ENCODE peak calls at places on chromosomes 3 and 15, in four cellular contexts. One of them, this sample, is unnamed.

GRCh38 chr3:9514956-9515355 is 38.7 kb downstream of the LHFPL4 start:
- DNase-seq in CD8-positive, alpha-beta memory T cell: no peak
- DNase-seq in GM23248: no peak
- DNase-seq in GM06990: no peak
- DNase-seq in this sample: no peak

GRCh38 chr15:57751177-57751800 is 44.8 kb downstream of the POLR2M start:
- DNase-seq in CD8-positive, alpha-beta memory T cell: no peak
- DNase-seq in GM23248: peak; percentile 70
- DNase-seq in GM06990: no peak
- DNase-seq in this sample: no peak

GRCh38 chr3:8485141-8485840 is 16.3 kb upstream of the LMCD1 start:
- DNase-seq in CD8-positive, alpha-beta memory T cell: no peak
- DNase-seq in GM06990: no peak
- DNase-seq in GM23248: no peak
- DNase-seq in this sample: no peak

GRCh38 chr15:56805466-56806146 is 72.3 kb upstream of the ZNF280D start:
- DNase-seq in GM06990: peak; percentile 26
- DNase-seq in GM23248: peak; percentile 95
- DNase-seq in CD8-positive, alpha-beta memory T cell: no peak
- DNase-seq in this sample: no peak

GRCh38 chr3:168096210-168096795 is 579 bp upstream of the GOLIM4 start:
- DNase-seq in GM06990: no peak
- DNase-seq in CD8-positive, alpha-beta memory T cell: no peak
- DNase-seq in GM23248: peak; percentile 96
- DNase-seq in this sample: peak; percentile 48

GRCh38 chr3:59908700-59909099 is 858.9 kb upstream of the CFAP20DC start:
- DNase-seq in CD8-positive, alpha-beta memory T cell: no peak
- DNase-seq in GM06990: no peak
- DNase-seq in GM23248: no peak
- DNase-seq in this sample: no peak

GRCh38 chr3:16474304-16474703 is 39.2 kb downstream of the RFTN1 start:
- DNase-seq in CD8-positive, alpha-beta memory T cell: no peak
- DNase-seq in GM06990: no peak
- DNase-seq in GM23248: peak; percentile 49
- DNase-seq in this sample: no peak

GRCh38 chr15:65226221-65226620 is 14.9 kb upstream of the CILP start:
- DNase-seq in CD8-positive, alpha-beta memory T cell: no peak
- DNase-seq in GM23248: no peak
- DNase-seq in GM06990: no peak
- DNase-seq in this sample: no peak

GRCh38 chr3:57275393-57275792 is 17.1 kb downstream of the ASB14 start:
- DNase-seq in GM23248: no peak
- DNase-seq in GM06990: no peak
- DNase-seq in CD8-positive, alpha-beta memory T cell: no peak
- DNase-seq in this sample: no peak

GRCh38 chr3:197564097-197564843 is 8.5 kb upstream of the BDH1 start:
- DNase-seq in CD8-positive, alpha-beta memory T cell: no peak
- DNase-seq in GM23248: no peak
- DNase-seq in GM06990: no peak
- DNase-seq in this sample: no peak

GRCh38 chr3:112002458-112002971 is 3.8 kb downstream of the TAGLN3 start:
- DNase-seq in CD8-positive, alpha-beta memory T cell: no peak
- DNase-seq in GM06990: no peak
- DNase-seq in GM23248: peak; percentile 64
- DNase-seq in this sample: no peak

GRCh38 chr3:129023909-129024308 is 22.8 kb downstream of the EFCC1 start:
- DNase-seq in GM06990: no peak
- DNase-seq in CD8-positive, alpha-beta memory T cell: no peak
- DNase-seq in GM23248: peak; percentile 48
- DNase-seq in this sample: no peak

GRCh38 chr3:64687781-64688515 is at the start of gene ADAMTS9:
- DNase-seq in GM23248: peak; percentile 84
- DNase-seq in GM06990: no peak
- DNase-seq in CD8-positive, alpha-beta memory T cell: no peak
- DNase-seq in this sample: no peak

GRCh38 chr3:37491776-37492175 is 317.4 kb upstream of the LRRFIP2 start:
- DNase-seq in GM06990: no peak
- DNase-seq in CD8-positive, alpha-beta memory T cell: no peak
- DNase-seq in GM23248: peak; percentile 32
- DNase-seq in this sample: no peak

GRCh38 chr3:69869643-69870042 is 129.9 kb upstream of the SAMMSON start:
- DNase-seq in CD8-positive, alpha-beta memory T cell: no peak
- DNase-seq in GM23248: peak; percentile 16
- DNase-seq in GM06990: no peak
- DNase-seq in this sample: no peak

GRCh38 chr3:128309026-128309425 is 155.7 kb downstream of the EEFSEC start:
- DNase-seq in CD8-positive, alpha-beta memory T cell: no peak
- DNase-seq in GM06990: no peak
- DNase-seq in GM23248: no peak
- DNase-seq in this sample: no peak

GRCh38 chr15:45862034-45862433 is 227.2 kb downstream of the SQOR start:
- DNase-seq in GM06990: no peak
- DNase-seq in CD8-positive, alpha-beta memory T cell: no peak
- DNase-seq in GM23248: no peak
- DNase-seq in this sample: no peak

GRCh38 chr3:105824129-105824528 is 44.7 kb downstream of the CBLB start:
- DNase-seq in CD8-positive, alpha-beta memory T cell: no peak
- DNase-seq in GM23248: no peak
- DNase-seq in GM06990: no peak
- DNase-seq in this sample: no peak

GRCh38 chr3:105827101-105827634 is 41.6 kb downstream of the CBLB start:
- DNase-seq in GM06990: no peak
- DNase-seq in CD8-positive, alpha-beta memory T cell: no peak
- DNase-seq in GM23248: peak; percentile 47
- DNase-seq in this sample: no peak

GRCh38 chr3:105822171-105823123 is 46.4 kb downstream of the CBLB start:
- DNase-seq in GM23248: no peak
- DNase-seq in GM06990: no peak
- DNase-seq in CD8-positive, alpha-beta memory T cell: no peak
- DNase-seq in this sample: no peak

GRCh38 chr3:105823149-105823866 is 45.5 kb downstream of the CBLB start:
- DNase-seq in GM23248: peak; percentile 95
- DNase-seq in GM06990: no peak
- DNase-seq in CD8-positive, alpha-beta memory T cell: no peak
- DNase-seq in this sample: no peak

DNA sequence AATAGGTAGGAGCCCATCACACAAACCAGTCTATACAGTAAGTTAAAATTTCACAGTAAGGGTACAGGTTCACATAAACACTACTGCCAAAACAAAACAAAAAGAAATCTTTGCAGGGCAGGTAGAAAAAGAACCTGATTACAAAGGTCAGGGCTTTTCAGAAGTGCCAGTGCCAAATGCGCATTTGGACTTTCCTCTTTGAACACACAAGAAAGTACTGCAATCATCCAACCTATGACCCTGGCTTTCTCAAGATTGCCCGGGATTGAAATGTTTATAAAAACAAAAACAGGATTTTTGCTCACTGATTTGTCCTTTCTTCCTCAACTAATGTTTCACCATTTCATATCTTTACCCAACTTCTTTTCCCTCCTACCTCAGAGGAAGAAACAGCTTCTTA is 47.4 kb downstream of the CBLB start:
- DNase-seq in CD8-positive, alpha-beta memory T cell: no peak
- DNase-seq in GM06990: no peak
- DNase-seq in GM23248: no peak
- DNase-seq in this sample: no peak
- H3K4me3 ChIP-seq in CD8-positive, alpha-beta memory T cell: no peak overlapping the region
- H3K4me3 ChIP-seq in GM06990: no peak overlapping the region
- H3K4me3 ChIP-seq in GM23248: no peak overlapping the region
- H3K4me3 ChIP-seq in this sample: no peak overlapping the region

GRCh38 chr15:55494927-55495326 is 13.1 kb downstream of the DNAAF4 start:
- DNase-seq in CD8-positive, alpha-beta memory T cell: no peak
- DNase-seq in GM06990: no peak
- DNase-seq in GM23248: no peak
- DNase-seq in this sample: no peak
- H3K4me3 ChIP-seq in CD8-positive, alpha-beta memory T cell: no peak overlapping the region
- H3K4me3 ChIP-seq in GM06990: no peak overlapping the region
- H3K4me3 ChIP-seq in GM23248: no peak overlapping the region
- H3K4me3 ChIP-seq in this sample: no peak overlapping the region

DNA sequence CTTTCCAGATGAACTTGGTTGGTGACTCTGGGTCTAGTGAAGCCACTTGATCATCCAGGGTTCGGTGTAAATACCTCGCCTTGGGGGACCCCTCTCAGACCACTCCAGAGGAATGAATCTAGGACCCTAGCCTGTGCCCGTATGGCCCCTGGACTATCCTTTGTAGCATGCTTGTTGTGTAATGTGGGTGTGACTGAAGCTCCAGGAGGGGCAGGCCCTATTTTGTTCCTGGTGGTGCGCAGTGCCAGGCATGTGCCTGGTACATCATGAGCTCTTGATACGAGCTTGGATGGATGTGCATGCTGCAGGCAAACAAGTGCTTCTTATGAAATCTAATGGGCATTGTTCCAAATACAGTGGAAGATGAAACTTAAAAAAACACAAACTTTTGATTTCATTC is 82.8 kb downstream of the EBLN2 start:
- DNase-seq in CD8-positive, alpha-beta memory T cell: no peak
- DNase-seq in GM06990: no peak
- DNase-seq in GM23248: peak; percentile 27
- DNase-seq in this sample: no peak
- H3K4me3 ChIP-seq in CD8-positive, alpha-beta memory T cell: no peak overlapping the region
- H3K4me3 ChIP-seq in GM06990: no peak overlapping the region
- H3K4me3 ChIP-seq in GM23248: no peak overlapping the region
- H3K4me3 ChIP-seq in this sample: no peak overlapping the region

DNA sequence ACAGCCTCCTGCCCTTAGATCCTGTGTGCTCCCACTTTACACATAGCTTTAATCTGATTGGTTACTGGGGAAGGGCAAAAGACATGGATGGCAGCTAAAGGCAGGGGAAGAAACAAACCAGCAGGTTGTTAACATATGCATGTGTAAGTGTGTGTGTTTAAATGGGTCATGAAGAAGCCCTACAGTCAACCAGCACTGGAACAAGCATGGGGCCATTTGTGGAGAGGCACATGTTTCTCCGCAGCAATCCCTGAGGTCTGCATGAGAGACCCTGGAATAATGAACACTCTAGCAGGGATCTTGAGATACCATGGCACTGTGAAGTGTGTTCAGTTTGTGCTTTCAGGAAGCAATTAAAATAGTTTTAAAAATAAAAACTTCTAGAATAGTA is 6.0 kb downstream of the KLF13 start:
- DNase-seq in GM23248: no peak
- DNase-seq in GM06990: no peak
- DNase-seq in CD8-positive, alpha-beta memory T cell: no peak
- DNase-seq in this sample: no peak
- H3K4me3 ChIP-seq in GM23248: no peak overlapping the region
- H3K4me3 ChIP-seq in GM06990: no peak overlapping the region
- H3K4me3 ChIP-seq in CD8-positive, alpha-beta memory T cell: peak overlapping the region; percentile 21
- H3K4me3 ChIP-seq in this sample: no peak overlapping the region

GRCh38 chr15:40436116-40436891 is 4.4 kb upstream of the BAHD1 start:
- DNase-seq in GM23248: peak; percentile 48
- DNase-seq in GM06990: no peak
- DNase-seq in CD8-positive, alpha-beta memory T cell: no peak
- DNase-seq in this sample: no peak

GRCh38 chr15:40436892-40437753 is 3.6 kb upstream of the BAHD1 start:
- DNase-seq in CD8-positive, alpha-beta memory T cell: no peak
- DNase-seq in GM23248: no peak
- DNase-seq in GM06990: no peak
- DNase-seq in this sample: no peak

GRCh38 chr15:40437754-40438687 is 2.7 kb upstream of the BAHD1 start:
- DNase-seq in CD8-positive, alpha-beta memory T cell: no peak
- DNase-seq in GM06990: no peak
- DNase-seq in GM23248: no peak
- DNase-seq in this sample: no peak

GRCh38 chr15:40438712-40439111 is 2.0 kb upstream of the BAHD1 start:
- DNase-seq in CD8-positive, alpha-beta memory T cell: no peak
- DNase-seq in GM06990: no peak
- DNase-seq in GM23248: no peak
- DNase-seq in this sample: no peak

DNA sequence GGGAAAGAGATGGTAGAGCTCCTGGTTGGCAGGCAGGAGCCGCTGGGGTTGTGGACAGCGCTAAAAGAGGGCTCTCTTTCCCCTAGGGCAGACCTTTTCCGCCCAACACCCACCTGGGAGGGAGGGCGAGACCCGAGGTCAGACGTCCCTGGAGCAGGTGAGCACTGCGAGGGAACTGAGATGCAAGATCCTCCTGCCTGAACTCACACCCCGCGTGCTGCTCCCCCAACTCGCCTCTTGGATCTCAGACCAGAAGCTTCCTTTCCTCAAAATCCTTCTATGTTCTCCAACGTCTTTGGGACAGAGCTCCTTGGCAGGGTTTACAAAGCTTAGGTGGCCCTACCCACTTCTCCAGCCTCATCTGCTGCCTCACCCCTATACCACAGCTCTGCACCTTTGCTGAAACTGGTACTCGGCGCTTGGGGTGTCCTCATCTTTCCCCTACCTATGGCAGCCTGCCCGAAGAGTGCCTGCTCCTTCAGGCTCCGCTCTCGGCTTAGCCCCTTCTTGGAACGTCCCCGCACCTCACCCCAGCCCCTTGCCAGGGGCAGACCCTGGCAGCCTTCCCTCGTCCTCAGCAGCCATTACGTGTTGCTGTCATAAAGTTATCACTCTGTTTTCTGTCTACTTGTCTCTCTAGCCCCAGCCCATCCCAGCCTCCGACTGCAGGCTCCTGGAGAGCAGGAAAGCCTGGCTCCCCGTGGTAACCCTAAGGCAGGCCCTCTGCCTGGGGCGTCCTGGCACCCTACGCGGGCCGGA is 5.2 kb upstream of the BAHD1 start:
- DNase-seq in CD8-positive, alpha-beta memory T cell: no peak
- DNase-seq in GM06990: no peak
- DNase-seq in GM23248: no peak
- DNase-seq in this sample: no peak
- H3K4me3 ChIP-seq in CD8-positive, alpha-beta memory T cell: peak overlapping the region; percentile 45
- H3K4me3 ChIP-seq in GM06990: no peak overlapping the region
- H3K4me3 ChIP-seq in GM23248: peak overlapping the region; percentile 58
- H3K4me3 ChIP-seq in this sample: peak overlapping the region; percentile 53

GRCh38 chr3:73621388-73621787 is 3.4 kb downstream of the PDZRN3 start:
- DNase-seq in GM06990: no peak
- DNase-seq in GM23248: peak; percentile 40
- DNase-seq in CD8-positive, alpha-beta memory T cell: no peak
- DNase-seq in this sample: no peak
- H3K4me3 ChIP-seq in GM06990: no peak overlapping the region
- H3K4me3 ChIP-seq in GM23248: peak overlapping the region; percentile 94
- H3K4me3 ChIP-seq in CD8-positive, alpha-beta memory T cell: no peak overlapping the region
- H3K4me3 ChIP-seq in this sample: no peak overlapping the region

GRCh38 chr3:141878326-141878725 is 1.9 kb downstream of the ATP1B3 start:
- DNase-seq in CD8-positive, alpha-beta memory T cell: no peak
- DNase-seq in GM06990: no peak
- DNase-seq in GM23248: no peak
- DNase-seq in this sample: no peak
- H3K4me3 ChIP-seq in CD8-positive, alpha-beta memory T cell: peak overlapping the region; percentile 68
- H3K4me3 ChIP-seq in GM06990: peak overlapping the region; percentile 70
- H3K4me3 ChIP-seq in GM23248: peak overlapping the region; percentile 85
- H3K4me3 ChIP-seq in this sample: peak overlapping the region; percentile 93